ENCODE peak calls at places on chromosomes 2 and 18, in nine cellular contexts. R is activated naive CD4-positive, alpha-beta T cell; X is AML-193; O is renal cortical epithelial cell; D is neuronal stem cell; T is stimulated activated naive CD8-positive, alpha-beta T cell treated with anti-CD3 and anti-CD28 coated beads, Interleukin-15, Interleukin-2, amounts not matched to agents 100 U/mL and 50 U/mL, for 24 hours; C is LoVo; Q is posterior cingulate gyrus; P is endothelial cell. Z is an unnamed sample.

GRCh38 chr18:9619990-9620389 is 5.6 kb upstream of the PPP4R1 start:
- DNase-seq in C (no peak), X (no peak), D (no peak), P (no peak), R (no peak), Q (no peak), T (no peak), O (no peak), Z (no peak)

GRCh38 chr2:64942693-64943092 is 46.5 kb upstream of the SLC1A4 start:
- DNase-seq in O (no peak), Q (peak), T (no peak), P (no peak), C (no peak), R (no peak), D (no peak), X (no peak), Z (no peak)

GRCh38 chr2:224584111-224584764 is 925 bp downstream of the CUL3 start:
- DNase-seq in X (peak), C (peak), O (no peak), D (peak), P (peak), Q (peak), R (no peak), T (peak), Z (no peak)

GRCh38 chr2:16030206-16031054 is 90.1 kb downstream of the MYCN start:
- DNase-seq in R (no peak), Q (peak), O (no peak), X (no peak), T (no peak), P (no peak), D (peak), C (no peak), Z (no peak)

GRCh38 chr2:239499989-239500914 is 99.4 kb upstream of the HDAC4 start:
- DNase-seq in T (no peak), C (no peak), O (no peak), Q (no peak), P (no peak), D (no peak), R (no peak), X (no peak), Z (no peak)

GRCh38 chr2:223989206-223989859 is 32.1 kb downstream of the MRPL44 start:
- DNase-seq in O (no peak), T (no peak), P (no peak), Q (no peak), R (no peak), X (no peak), C (no peak), D (no peak), Z (no peak)

GRCh38 chr2:73736378-73736777 is 767 bp downstream of the TPRKB start:
- DNase-seq in C (no peak), X (no peak), T (no peak), D (no peak), R (no peak), O (no peak), P (no peak), Q (no peak), Z (no peak)

GRCh38 chr2:74554821-74555531 is 456 bp downstream of the DOK1 start:
- DNase-seq in C (peak), D (peak), X (no peak), R (no peak), P (peak), O (peak), Q (peak), T (peak), Z (no peak)

GRCh38 chr2:179900655-179901054 is 39.2 kb upstream of the ZNF385B start:
- DNase-seq in O (no peak), D (no peak), P (no peak), T (no peak), C (no peak), R (no peak), Q (no peak), X (no peak), Z (no peak)

GRCh38 chr2:240437861-240438809 is 2.7 kb downstream of the GPC1 start:
- DNase-seq in Q (peak), D (peak), X (peak), R (peak), C (peak), T (peak), P (peak), O (no peak), Z (no peak)

GRCh38 chr18:78996741-78997490 is 17.3 kb downstream of the SALL3 start:
- DNase-seq in X (no peak), P (no peak), D (no peak), C (no peak), O (no peak), Q (no peak), T (no peak), R (no peak), Z (peak)

GRCh38 chr2:203396667-203397066 is 68.5 kb downstream of the ABI2 start:
- DNase-seq in P (no peak), X (no peak), D (no peak), O (no peak), T (no peak), Q (no peak), C (no peak), R (no peak), Z (peak)

GRCh38 chr2:75432761-75433361 is 127.9 kb downstream of the EVA1A start:
- DNase-seq in P (no peak), R (no peak), C (no peak), Q (no peak), O (peak), T (no peak), X (no peak), D (peak), Z (no peak)

GRCh38 chr2:65165595-65165994 is 35.7 kb upstream of the RAB1A start:
- DNase-seq in P (no peak), X (peak), R (no peak), O (peak), Q (no peak), D (no peak), C (no peak), T (no peak), Z (no peak)

GRCh38 chr2:217286833-217287232 is 427.0 kb upstream of the TNP1 start:
- DNase-seq in X (no peak), C (no peak), R (no peak), D (no peak), O (peak), T (no peak), Q (no peak), P (no peak), Z (no peak)

GRCh38 chr2:146659976-146660375 is 1184.9 kb upstream of the ACVR2A start:
- DNase-seq in C (no peak), X (no peak), T (no peak), Q (no peak), P (no peak), R (no peak), D (no peak), O (peak), Z (no peak)

Z was measured in H1.